ENCODE peak calls at places on chromosomes 7 and 10, in four cellular contexts. L, M, B and C are unnamed samples. For H3K4me1, the result is how much of the 10 kb centered on the place peaks cover.

GRCh38 chr10:116882631-116883030 is 33.3 kb downstream of the ENO4 start:
- DNase-seq in L (no peak), B (no peak), M (no peak), C (no peak)

GRCh38 chr10:6053816-6054581 is 8.2 kb downstream of the IL2RA start:
- DNase-seq in M (no peak), L (no peak), B (peak), C (no peak)

GRCh38 chr10:112215342-112215774 is 31.8 kb upstream of the GPAM start:
- DNase-seq in M (no peak), B (no peak), L (peak), C (no peak)

GRCh38 chr10:123563581-123563855 is 102.6 kb upstream of the GPR26 start:
- DNase-seq in L (no peak), M (no peak), B (no peak), C (no peak)

GRCh38 chr10:70348228-70348850 is 34.1 kb downstream of the LRRC20 start:
- DNase-seq in B (no peak), M (no peak), L (peak), C (peak)

GRCh38 chr10:112898540-112899395 is 51.3 kb upstream of the TCF7L2 start:
- DNase-seq in L (no peak), M (no peak), B (no peak), C (no peak)

GRCh38 chr10:112689327-112689726 is 242.3 kb downstream of the VTI1A start:
- DNase-seq in M (no peak), B (no peak), L (no peak), C (no peak)

GRCh38 chr10:113857210-113857609 is 2.7 kb downstream of the NHLRC2 start:
- DNase-seq in B (no peak), M (no peak), L (no peak), C (no peak)

GRCh38 chr10:62794306-62794705 is 10.2 kb upstream of the ADO start:
- DNase-seq in B (no peak), L (no peak), M (no peak), C (no peak)

GRCh38 chr7:44882899-44883298 is 2.4 kb downstream of the PURB start:
- DNase-seq in B (no peak), M (no peak), L (no peak), C (no peak)

GRCh38 chr10:9712393-9712792 is 1305.3 kb upstream of the CELF2 start:
- DNase-seq in B (no peak), M (no peak), L (no peak), C (no peak)

GRCh38 chr10:27742195-27742925 is 3.3 kb downstream of the MKX start:
- DNase-seq in L (no peak), M (no peak), B (peak), C (peak)

GRCh38 chr10:93916257-93917063 is 22.7 kb downstream of the SLC35G1 start:
- DNase-seq in M (no peak), L (peak), B (no peak), C (no peak)

GRCh38 chr10:105347487-105347886 is 706.4 kb downstream of the SORCS3 start:
- DNase-seq in B (no peak), L (no peak), M (no peak), C (no peak)

DNA sequence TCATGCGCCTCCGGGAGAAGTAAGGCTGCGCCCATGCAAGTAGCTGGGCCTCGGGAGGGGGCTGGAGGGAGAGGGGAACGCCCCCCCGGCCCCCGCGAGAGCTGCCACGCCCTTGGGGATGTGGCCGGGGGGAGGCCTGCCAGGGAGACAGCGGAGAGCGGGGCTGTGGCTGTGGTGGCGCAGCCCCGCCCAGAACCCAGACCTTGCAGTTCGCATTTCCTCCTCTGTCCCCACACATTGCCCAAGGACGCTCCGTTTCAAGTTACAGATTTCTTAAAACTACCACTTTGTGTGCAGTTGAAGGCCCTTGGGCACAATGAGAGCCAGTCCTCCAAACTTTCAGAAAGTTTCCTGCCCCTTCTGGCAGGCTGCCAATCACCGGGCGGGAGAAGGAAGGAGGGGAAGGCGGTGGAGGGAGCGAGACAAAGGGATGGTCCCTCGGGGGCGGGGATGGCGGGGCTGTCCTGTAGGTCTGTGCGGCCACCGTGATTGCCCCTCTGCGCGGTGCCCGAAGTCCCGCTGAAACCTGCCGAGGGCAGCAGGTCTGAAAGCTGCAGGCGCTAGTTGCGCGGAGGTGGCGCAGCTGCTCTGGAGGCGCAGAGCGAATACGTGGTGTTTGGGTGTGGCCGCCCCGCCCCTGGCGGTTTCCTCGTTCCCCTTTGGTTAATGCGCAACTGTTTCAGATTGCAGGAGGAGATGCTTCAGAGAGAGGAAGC is 2.1 kb downstream of the VIM start:
- DNase-seq in M (no peak), L (peak), B (peak), C (peak)
- H3K4me1 ChIP-seq in M (under half), L (under half), B (under half), C (half or more)

GRCh38 chr7:65979583-65980477 is 2.2 kb downstream of the GUSB start:
- DNase-seq in L (no peak), B (no peak), M (no peak), C (no peak)

GRCh38 chr7:65983965-65984654 is 2.1 kb upstream of the GUSB start:
- DNase-seq in B (no peak), M (no peak), L (no peak), C (no peak)

GRCh38 chr7:65981965-65982792 is at the start of gene GUSB:
- DNase-seq in B (peak), M (peak), L (peak), C (peak)

GRCh38 chr7:65978891-65979582 is 3.0 kb downstream of the GUSB start:
- DNase-seq in L (no peak), B (no peak), M (no peak), C (no peak)

DNA sequence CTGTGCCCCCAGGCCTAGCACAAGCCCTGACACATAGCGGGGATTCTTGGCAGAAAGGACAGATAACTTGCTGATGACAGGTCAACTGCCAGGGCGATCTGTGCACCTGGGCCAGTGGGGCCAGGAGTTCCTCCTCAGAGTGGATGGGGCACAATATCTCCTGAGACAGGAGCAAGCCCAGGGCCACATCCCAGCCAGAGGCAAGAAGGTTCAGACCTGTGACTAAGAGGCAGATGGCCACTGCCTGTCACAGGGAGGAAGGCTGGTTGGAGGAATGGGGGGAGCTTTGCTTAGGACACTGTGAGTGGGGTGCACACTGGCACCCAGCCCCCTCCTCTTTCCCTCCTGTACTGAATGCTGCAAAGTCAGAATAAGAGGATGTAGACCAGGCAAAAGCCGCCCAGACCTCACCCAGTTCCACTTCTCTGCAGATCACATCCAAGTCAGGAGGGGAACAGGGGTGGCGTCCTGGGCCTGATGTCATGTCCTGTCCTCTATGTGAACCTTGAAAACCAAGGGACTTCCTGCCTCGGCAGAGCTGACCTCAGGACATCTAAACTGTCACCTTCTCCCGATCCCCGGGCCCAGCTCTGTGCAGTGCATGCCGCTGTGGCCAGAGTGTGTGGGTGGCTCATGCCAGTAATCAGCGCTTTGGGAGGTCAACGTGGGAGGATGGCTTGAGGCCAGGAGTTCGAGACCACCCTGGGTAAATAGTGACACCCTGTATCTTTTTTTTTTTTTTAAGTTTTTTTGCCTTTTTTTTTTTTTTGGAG is 1.3 kb downstream of the GUSB start:
- DNase-seq in M (no peak), L (peak), B (peak), C (peak)
- H3K27ac ChIP-seq in M (no peak), L (no peak), B (peak), C (peak)

GRCh38 chr10:107442035-107442505 is 277.6 kb upstream of the SORCS1 start:
- DNase-seq in L (no peak), M (no peak), B (no peak), C (no peak)
- H3K4me1 ChIP-seq in L (under half), M (under half), B (under half), C (under half)

GRCh38 chr10:21363087-21363752 is 162.3 kb downstream of the SKIDA1 start:
- DNase-seq in B (no peak), M (no peak), L (no peak), C (no peak)
- H3K27ac ChIP-seq in B (no peak), M (no peak), L (no peak), C (no peak)